ENCODE peak calls at places on chromosomes 11 and 22, in ten cellular contexts. Q is vagina; K is GM23248; V is spleen; I is neuronal stem cell; H is DND-41; A is IMR-90; F is kidney; P is small intestine; G is CD8-positive, alpha-beta T cell. D is an unnamed sample.
A peak's percentile ranks its signal among the peaks of the same experiment; 100 is the strongest.

GRCh38 chr11:86046111-86046510 is 22.8 kb downstream of the PICALM start:
- DNase-seq in A (no peak), F (no peak), I (no peak), Q (no peak), P (no peak), H (no peak), V (no peak), G (no peak), K (peak; percentile 68), D (no peak)

GRCh38 chr22:30228509-30229359 is 17.8 kb downstream of the LIF start:
- DNase-seq in A (no peak), H (no peak), V (no peak), K (peak; percentile 48), Q (no peak), I (no peak), P (no peak), F (no peak), G (no peak), D (no peak)

GRCh38 chr22:29112680-29113079 is 39.8 kb downstream of the KREMEN1 start:
- DNase-seq in I (no peak), G (no peak), K (peak; percentile 70), A (peak; percentile 8), P (no peak), H (no peak), V (no peak), Q (no peak), F (no peak), D (no peak)

GRCh38 chr11:19419813-19420212 is 179.1 kb upstream of the E2F8 start:
- DNase-seq in Q (peak; percentile 54), G (no peak), I (no peak), A (peak; percentile 83), V (no peak), F (no peak), P (no peak), H (no peak), K (peak; percentile 61), D (no peak)

GRCh38 chr11:19345519-19345847 is 104.7 kb upstream of the E2F8 start:
- DNase-seq in P (no peak), G (no peak), A (no peak), H (no peak), Q (no peak), F (peak; percentile 80), V (peak; percentile 77), K (peak; percentile 64), I (peak; percentile 38), D (no peak)

GRCh38 chr11:76686261-76687079 is 15.9 kb upstream of the LRRC32 start:
- DNase-seq in Q (no peak), H (no peak), A (no peak), I (no peak), G (no peak), P (peak; percentile 46), F (no peak), V (no peak), K (no peak), D (no peak)

GRCh38 chr11:126336065-126336464 is 19.4 kb upstream of the ST3GAL4 start:
- DNase-seq in K (no peak), G (no peak), V (peak; percentile 51), H (peak; percentile 32), F (no peak), A (no peak), I (no peak), Q (no peak), P (no peak), D (no peak)

GRCh38 chr11:66851698-66852465 is 5.0 kb upstream of the LRFN4 start:
- DNase-seq in V (peak; percentile 64), G (no peak), P (no peak), K (peak; percentile 22), F (peak; percentile 59), A (no peak), Q (no peak), I (no peak), H (no peak), D (no peak)

GRCh38 chr11:2804701-2805387 is 80.7 kb downstream of the CDKN1C start:
- DNase-seq in H (no peak), G (no peak), A (no peak), P (no peak), I (no peak), F (peak; percentile 74), V (peak; percentile 51), Q (peak; percentile 80), K (no peak), D (peak; percentile 14)

GRCh38 chr22:25112538-25113253 is 87.0 kb upstream of the CRYBB3 start:
- DNase-seq in G (no peak), V (no peak), A (no peak), H (no peak), K (no peak), I (no peak), F (no peak), P (no peak), Q (no peak), D (peak; percentile 19)

GRCh38 chr11:32659672-32660071 is 76.0 kb downstream of the EIF3M start:
- DNase-seq in G (no peak), F (no peak), P (no peak), I (no peak), K (peak; percentile 10), Q (no peak), V (no peak), H (no peak), A (no peak), D (no peak)

GRCh38 chr11:15793032-15793996 is 563.0 kb downstream of the SOX6 start:
- DNase-seq in I (no peak), G (no peak), P (no peak), K (peak; percentile 64), A (peak; percentile 94), F (no peak), V (no peak), H (no peak), Q (no peak), D (no peak)
- H3K27ac ChIP-seq in I (no peak overlapping the region), G (no peak overlapping the region), P (no peak overlapping the region), K (peak overlapping the region; percentile 73), A (peak overlapping the region; percentile 23), F (no peak overlapping the region), V (no peak overlapping the region), H (no peak overlapping the region), Q (no peak overlapping the region), D (no peak overlapping the region)

DNA sequence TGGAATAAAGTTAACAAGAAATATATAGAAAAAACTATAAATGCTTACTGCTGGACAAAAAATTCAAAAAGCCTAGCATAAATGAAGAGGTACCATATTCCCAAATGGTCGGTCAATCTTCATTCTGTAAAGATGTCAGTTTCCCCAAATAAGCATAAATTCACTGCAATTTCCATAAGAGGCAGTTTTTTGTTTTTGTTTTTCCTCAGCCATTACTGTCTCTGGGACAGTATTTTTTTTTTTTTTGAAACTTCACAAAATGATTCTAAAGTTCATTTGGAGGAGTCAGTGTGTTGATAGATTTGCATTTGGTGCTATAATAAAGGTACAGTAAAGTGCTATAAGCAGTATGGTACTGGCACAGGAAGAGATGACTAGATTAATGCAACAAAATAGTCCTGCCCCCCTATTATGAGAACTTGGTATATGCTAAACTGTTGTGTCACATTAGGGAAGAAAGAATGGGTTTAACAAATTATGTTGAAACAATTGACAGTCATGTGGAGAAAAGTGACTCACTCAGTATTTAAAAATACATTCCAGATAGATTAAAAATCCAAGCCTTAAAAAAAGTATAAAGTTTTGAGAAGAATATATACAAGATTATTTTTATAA is 2.5 kb upstream of the FTH1 start:
- DNase-seq in G (no peak), P (no peak), K (peak; percentile 91), V (no peak), Q (no peak), A (peak; percentile 87), H (no peak), F (no peak), I (no peak), D (no peak)
- H3K4me1 ChIP-seq in G (peaks cover 24% of the 10 kb centered on the region), P (peaks cover 12% of the 10 kb centered on the region), K (peaks cover 50% of the 10 kb centered on the region), V (peaks cover 69% of the 10 kb centered on the region), Q (peaks cover 73% of the 10 kb centered on the region), A (peaks cover 32% of the 10 kb centered on the region), H (peaks cover 47% of the 10 kb centered on the region), F (peaks cover 47% of the 10 kb centered on the region), I (peaks cover 23% of the 10 kb centered on the region), D (peaks cover 75% of the 10 kb centered on the region)

GRCh38 chr11:130519128-130519932 is 70.9 kb downstream of the ADAMTS15 start:
- DNase-seq in A (no peak), V (no peak), I (no peak), G (no peak), P (no peak), K (no peak), F (no peak), H (no peak), Q (no peak), D (no peak)
- H3K27ac ChIP-seq in A (no peak overlapping the region), V (no peak overlapping the region), I (no peak overlapping the region), G (no peak overlapping the region), P (no peak overlapping the region), K (no peak overlapping the region), F (no peak overlapping the region), H (no peak overlapping the region), Q (peak overlapping the region; percentile 60), D (no peak overlapping the region)

GRCh38 chr11:45079943-45080719 is 66.3 kb upstream of the PRDM11 start:
- DNase-seq in V (peak; percentile 91), I (no peak), G (peak; percentile 48), K (no peak), F (peak; percentile 63), P (peak; percentile 55), Q (no peak), A (no peak), H (peak; percentile 94), D (no peak)

GRCh38 chr11:45079075-45079444 is 67.4 kb upstream of the PRDM11 start:
- DNase-seq in I (no peak), A (no peak), V (no peak), H (peak; percentile 82), K (no peak), F (peak; percentile 20), P (no peak), Q (no peak), G (no peak), D (no peak)

GRCh38 chr11:45079567-45079942 is 66.9 kb upstream of the PRDM11 start:
- DNase-seq in F (peak; percentile 15), P (no peak), Q (no peak), G (no peak), V (no peak), A (no peak), K (no peak), H (no peak), I (no peak), D (no peak)

GRCh38 chr11:45076761-45077160 is 69.7 kb upstream of the PRDM11 start:
- DNase-seq in A (no peak), F (no peak), V (no peak), Q (no peak), H (no peak), G (no peak), I (no peak), K (peak; percentile 48), P (no peak), D (no peak)

DNA sequence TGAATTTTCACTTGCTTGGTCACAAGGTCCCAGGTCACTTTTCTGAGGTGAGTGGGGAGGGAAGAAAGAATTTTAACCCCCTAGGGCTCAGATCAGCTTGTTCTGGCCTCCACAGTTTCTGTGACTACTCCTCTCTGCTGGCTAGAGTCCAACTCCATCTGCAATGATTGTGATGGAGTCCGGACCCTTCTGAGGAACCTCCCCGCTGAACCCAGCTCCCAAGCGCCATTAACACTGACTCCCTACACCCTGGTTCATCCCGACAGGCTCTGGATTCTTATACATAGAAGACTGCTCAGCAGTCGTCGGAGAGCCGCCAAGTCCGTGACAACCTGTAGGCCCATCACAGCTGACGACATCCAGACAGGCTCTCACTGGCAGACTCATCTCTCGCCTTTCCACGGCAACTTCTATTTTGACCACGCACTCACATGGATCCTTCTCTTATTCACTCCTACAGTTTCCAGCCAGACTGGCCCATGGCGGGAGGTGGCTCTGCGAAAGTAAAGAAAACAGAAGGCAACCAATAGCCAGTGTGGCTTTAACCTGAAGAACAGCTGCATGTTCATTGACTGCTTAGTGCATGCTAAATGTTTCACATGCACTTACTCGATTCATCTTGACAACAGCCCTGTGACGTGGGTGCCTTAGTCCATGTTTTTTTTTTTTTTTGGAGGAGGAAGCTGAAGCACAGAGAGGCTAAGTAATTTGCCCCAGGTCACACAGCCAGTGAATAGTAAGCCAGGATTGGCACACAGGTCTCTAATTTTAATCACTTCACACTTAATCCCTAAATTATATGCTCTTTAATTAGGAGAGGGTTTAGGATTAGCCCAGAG is 68.0 kb upstream of the PRDM11 start:
- DNase-seq in Q (no peak), I (no peak), G (no peak), F (peak; percentile 50), H (no peak), A (no peak), V (no peak), K (peak; percentile 81), P (no peak), D (no peak)
- H3K4me1 ChIP-seq in Q (peaks cover 9% of the 10 kb centered on the region), I (peaks cover 29% of the 10 kb centered on the region), G (peaks cover 51% of the 10 kb centered on the region), F (no peaks in the 10 kb centered on the region), H (peaks cover 32% of the 10 kb centered on the region), A (peaks cover 2% of the 10 kb centered on the region), V (peaks cover 53% of the 10 kb centered on the region), K (peaks cover 5% of the 10 kb centered on the region), P (no peaks in the 10 kb centered on the region), D (peaks cover 10% of the 10 kb centered on the region)